ENCODE peak calls at places on chromosome 3, in four cellular contexts. S, O, W and P are unnamed samples.

GRCh38 chr3:141235661-141236171 is 4.1 kb downstream of the PXYLP1 start:
- DNase-seq in S (no peak), O (no peak), W (no peak), P (no peak)

GRCh38 chr3:122003112-122003511 is 18.9 kb downstream of the ILDR1 start:
- DNase-seq in S (no peak), O (no peak), W (no peak), P (no peak)

GRCh38 chr3:183764854-183765731 is 60.3 kb downstream of the MAP6D1 start:
- DNase-seq in S (peak; percentile 80), O (no peak), W (peak; percentile 19), P (no peak)

GRCh38 chr3:178127221-178127620 is 409.0 kb upstream of the KCNMB2 start:
- DNase-seq in S (no peak), O (no peak), W (no peak), P (no peak)

GRCh38 chr3:81760924-81761903 is at the start of gene GBE1:
- DNase-seq in S (peak; percentile 98), O (peak; percentile 71), W (peak; percentile 95), P (peak; percentile 96)

GRCh38 chr3:192825657-192826200 is 91.9 kb downstream of the MB21D2 start:
- DNase-seq in S (peak; percentile 79), O (no peak), W (no peak), P (no peak)

GRCh38 chr3:27219127-27219860 is 149.9 kb downstream of the NEK10 start:
- DNase-seq in S (no peak), O (no peak), W (no peak), P (no peak)

GRCh38 chr3:133464573-133464972 is 64.7 kb downstream of the BFSP2 start:
- DNase-seq in S (peak; percentile 61), O (no peak), W (no peak), P (no peak)

GRCh38 chr3:61141697-61142096 is 109.6 kb downstream of the FHIT start:
- DNase-seq in S (no peak), O (no peak), W (no peak), P (no peak)

GRCh38 chr3:150110097-150110496 is 139.4 kb upstream of the PFN2 start:
- DNase-seq in S (no peak), O (no peak), W (no peak), P (no peak)

GRCh38 chr3:150105886-150106612 is 135.4 kb upstream of the PFN2 start:
- DNase-seq in S (no peak), O (no peak), W (peak; percentile 66), P (no peak)

GRCh38 chr3:150105025-150105424 is 134.3 kb upstream of the PFN2 start:
- DNase-seq in S (no peak), O (no peak), W (no peak), P (no peak)

GRCh38 chr3:150106752-150107428 is 136.2 kb upstream of the PFN2 start:
- DNase-seq in S (peak; percentile 94), O (no peak), W (peak; percentile 95), P (no peak)

DNA sequence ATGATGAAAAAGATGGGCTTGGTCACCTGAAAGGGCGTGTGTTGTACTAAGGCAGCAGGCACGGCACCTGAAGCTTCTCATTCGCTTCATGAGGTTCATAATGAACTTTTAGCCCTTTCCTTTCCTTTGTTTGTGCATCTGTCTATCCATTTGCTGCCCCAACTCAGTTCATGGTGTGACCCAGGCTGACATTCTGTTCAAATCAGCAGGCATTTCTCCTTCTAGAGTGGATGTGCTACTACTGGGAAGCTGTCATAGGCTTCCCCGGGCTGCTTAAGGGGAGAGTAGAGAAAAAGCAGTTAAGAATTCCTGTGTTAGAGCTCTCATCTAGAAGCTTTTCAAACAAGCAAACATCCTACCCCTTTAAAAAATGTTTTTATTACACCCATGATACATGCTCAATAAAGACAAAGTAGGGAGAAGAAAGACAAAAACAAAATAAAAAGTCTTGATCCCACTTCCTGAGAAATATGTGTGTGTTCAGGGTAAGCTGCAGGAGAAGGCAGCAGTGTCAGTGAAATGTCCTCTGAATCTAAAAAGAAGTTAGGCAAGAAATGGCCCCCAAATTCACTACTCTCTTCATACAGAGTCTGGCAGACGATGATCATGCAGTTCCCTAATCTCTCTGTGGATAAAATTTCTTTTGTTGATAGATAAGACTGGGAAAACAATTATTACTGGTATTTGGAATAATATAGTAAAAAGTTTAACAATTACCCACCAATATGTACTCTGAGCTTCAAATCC is 136.9 kb upstream of the PFN2 start:
- DNase-seq in S (peak; percentile 17), O (no peak), W (no peak), P (no peak)
- H3K27ac ChIP-seq in S (peak overlapping the region; percentile 39), O (no peak overlapping the region), W (peak overlapping the region; percentile 80), P (no peak overlapping the region)

DNA sequence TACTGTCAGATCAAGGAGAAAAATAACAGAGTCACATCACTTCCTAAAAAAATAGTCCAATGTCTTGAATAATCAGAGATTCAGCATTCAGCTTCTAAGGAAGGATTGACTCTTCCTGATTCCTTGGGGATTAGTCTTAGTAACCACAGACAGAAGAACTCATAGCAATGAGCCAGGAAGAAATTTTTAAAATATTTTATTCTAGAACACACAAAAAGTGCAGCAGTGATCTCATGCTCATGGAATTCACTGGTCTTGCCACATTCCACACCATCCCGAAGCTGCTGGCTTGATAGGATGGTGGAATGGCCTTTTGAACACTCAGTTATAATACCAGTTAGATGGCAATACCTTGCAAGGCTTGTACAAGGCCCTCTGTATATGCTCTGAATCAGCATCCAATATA is 43.0 kb upstream of the ABI3BP start:
- DNase-seq in S (peak; percentile 94), O (peak; percentile 61), W (peak; percentile 97), P (no peak)
- H3K9me3 ChIP-seq in S (no peaks in the 10 kb centered on the region), O (no peaks in the 10 kb centered on the region), W (peaks cover 2% of the 10 kb centered on the region), P (no peaks in the 10 kb centered on the region)

GRCh38 chr3:39977058-39977794 is 167.8 kb downstream of the MYRIP start:
- DNase-seq in S (no peak), O (no peak), W (no peak), P (no peak)

GRCh38 chr3:39978293-39978692 is 168.9 kb downstream of the MYRIP start:
- DNase-seq in S (no peak), O (no peak), W (no peak), P (no peak)

GRCh38 chr3:39971450-39972081 is 162.2 kb downstream of the MYRIP start:
- DNase-seq in S (no peak), O (no peak), W (no peak), P (no peak)

GRCh38 chr3:39970982-39971381 is 161.6 kb downstream of the MYRIP start:
- DNase-seq in S (no peak), O (no peak), W (no peak), P (no peak)

DNA sequence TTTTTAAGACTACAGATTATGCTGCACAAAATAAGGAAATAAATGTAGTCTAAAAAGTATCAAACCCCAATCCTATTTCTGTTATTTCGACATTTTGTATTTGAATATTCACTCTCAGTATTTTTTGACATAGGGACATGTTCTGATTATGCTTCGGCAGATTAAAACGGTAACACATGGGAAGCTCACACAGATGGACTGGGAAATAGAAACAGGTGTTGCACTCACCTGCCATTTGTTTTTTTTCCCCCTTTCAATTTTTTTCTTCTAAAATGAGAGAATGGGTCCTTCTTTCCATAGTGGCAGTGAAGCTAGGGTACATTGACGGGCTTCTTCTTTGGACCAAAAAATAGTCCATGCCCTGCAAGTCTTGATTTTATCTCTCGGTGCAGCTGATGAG is 163.1 kb downstream of the MYRIP start:
- DNase-seq in S (no peak), O (no peak), W (no peak), P (no peak)
- H3K27ac ChIP-seq in S (no peak overlapping the region), O (no peak overlapping the region), W (no peak overlapping the region), P (no peak overlapping the region)

GRCh38 chr3:149832086-149832485 is 19.1 kb downstream of the RNF13 start:
- DNase-seq in S (no peak), O (no peak), W (no peak), P (no peak)
- H3K9me3 ChIP-seq in S (peaks cover 3% of the 10 kb centered on the region), O (peaks cover 21% of the 10 kb centered on the region), W (peaks cover 25% of the 10 kb centered on the region), P (peaks cover 26% of the 10 kb centered on the region)

GRCh38 chr3:42045719-42046243 is 45.4 kb upstream of the TRAK1 start:
- DNase-seq in S (no peak), O (no peak), W (no peak), P (no peak)
- H3K27ac ChIP-seq in S (no peak overlapping the region), O (peak overlapping the region; percentile 30), W (no peak overlapping the region), P (peak overlapping the region; percentile 92)